ENCODE peak calls at places on chromosomes 11 and 22, in five cellular contexts. K, C, J, W and P are unnamed samples.

GRCh38 chr11:125494987-125495725 is 909 bp downstream of the FEZ1 start:
- DNase-seq in W (no peak), K (peak), J (peak), C (peak), P (no peak)

GRCh38 chr22:19045094-19045493 is 77.1 kb downstream of the DGCR2 start:
- DNase-seq in W (no peak), J (no peak), C (no peak), K (no peak), P (no peak)

GRCh38 chr11:64281957-64282770 is 2.3 kb downstream of the BAD start:
- DNase-seq in C (no peak), J (no peak), K (no peak), W (no peak), P (peak)

GRCh38 chr11:57324154-57324885 is 432 bp downstream of the TNKS1BP1 start:
- DNase-seq in W (no peak), C (peak), J (peak), K (peak), P (peak)

GRCh38 chr11:2581931-2582435 is 117.8 kb downstream of the KCNQ1OT1 start:
- DNase-seq in C (no peak), J (peak), W (no peak), K (no peak), P (no peak)

GRCh38 chr11:46249103-46249942 is 28.1 kb upstream of the CREB3L1 start:
- DNase-seq in K (peak), C (no peak), J (no peak), W (no peak), P (peak)

GRCh38 chr22:41345807-41346335 is 35.9 kb upstream of the TEF start:
- DNase-seq in C (no peak), K (no peak), J (no peak), W (no peak), P (no peak)

GRCh38 chr22:48047722-48048500 is 1285.5 kb downstream of the TBC1D22A start:
- DNase-seq in K (no peak), C (no peak), W (no peak), J (no peak), P (no peak)

GRCh38 chr11:59394186-59394585 is 32.0 kb downstream of the OR5A2 start:
- DNase-seq in W (no peak), C (no peak), J (no peak), K (no peak), P (no peak)
- H2AFZ ChIP-seq in W (no peak), C (no peak), J (no peak), K (no peak), P (no peak)

GRCh38 chr22:21634844-21635243 is 2.3 kb downstream of the CCDC116 start:
- DNase-seq in K (no peak), W (no peak), C (no peak), J (no peak), P (no peak)

GRCh38 chr22:21632237-21632895 is at the start of gene CCDC116:
- DNase-seq in W (no peak), C (no peak), J (peak), K (no peak), P (peak)

GRCh38 chr22:21632931-21633330 is 371 bp downstream of the CCDC116 start:
- DNase-seq in K (no peak), J (no peak), C (no peak), W (no peak), P (no peak)

GRCh38 chr22:21633481-21633880 is 921 bp downstream of the CCDC116 start:
- DNase-seq in C (no peak), W (no peak), J (no peak), K (no peak), P (no peak)

DNA sequence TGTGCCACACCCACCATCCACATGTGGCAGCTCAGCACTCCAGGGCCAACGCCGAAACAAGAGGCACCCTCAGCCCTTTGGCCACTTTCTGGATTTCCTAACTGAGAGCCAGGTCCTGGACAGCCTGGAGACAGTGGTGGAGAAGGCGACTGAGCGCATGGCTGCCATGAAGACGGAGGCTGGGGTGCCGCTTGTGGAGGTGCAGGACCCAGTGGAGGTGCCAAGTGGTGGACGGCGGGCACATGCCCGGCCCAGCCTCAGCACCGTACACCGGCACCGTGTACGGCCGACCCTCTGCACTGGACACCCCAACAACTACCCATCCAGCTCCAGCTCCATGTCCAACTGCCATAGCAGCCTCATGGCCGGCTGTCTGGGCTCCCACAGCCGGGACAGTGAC is 1.5 kb downstream of the CCDC116 start:
- DNase-seq in C (no peak), J (no peak), W (no peak), K (no peak), P (no peak)
- H2BK12ac ChIP-seq in C (no peak), J (no peak), W (no peak), K (no peak), P (no peak)

DNA sequence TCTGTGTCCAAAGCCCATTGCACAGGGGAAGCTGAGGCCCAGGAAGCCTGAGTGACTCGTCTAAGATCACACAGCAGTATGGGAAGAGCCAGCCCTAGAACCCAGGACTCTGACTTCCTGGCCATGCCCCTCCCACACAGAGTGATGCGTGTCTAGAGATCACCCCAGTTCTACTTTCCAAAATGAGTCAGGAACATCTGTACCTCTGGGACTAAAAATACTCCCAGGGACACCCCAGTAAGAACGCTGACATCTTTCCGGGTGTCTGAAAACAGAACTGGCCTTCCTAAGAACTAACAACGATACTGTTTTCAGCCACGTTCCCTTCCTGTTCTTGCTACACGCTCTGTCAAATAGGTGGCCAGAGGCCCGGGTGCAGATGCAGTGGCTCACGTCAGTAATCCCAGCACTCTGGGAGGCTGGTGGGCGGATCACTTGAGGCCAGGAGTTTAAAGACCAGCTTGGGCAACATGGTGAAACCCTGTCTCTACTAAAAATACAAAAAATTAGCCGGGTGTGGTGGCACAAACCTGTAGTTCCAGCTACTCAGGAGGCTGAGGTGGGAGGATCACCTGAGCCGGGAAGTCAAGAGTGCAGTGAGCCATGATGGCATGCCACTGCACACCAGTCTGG is 21.7 kb upstream of the PDGFB start:
- DNase-seq in J (no peak), W (no peak), K (peak), C (no peak), P (peak)
- H3K23ac ChIP-seq in J (no peak), W (no peak), K (no peak), C (no peak), P (no peak)

GRCh38 chr11:130650456-130651068 is 202.1 kb downstream of the ADAMTS15 start:
- DNase-seq in W (no peak), J (no peak), K (peak), C (no peak), P (no peak)

GRCh38 chr11:130651266-130651855 is 202.9 kb downstream of the ADAMTS15 start:
- DNase-seq in K (no peak), C (no peak), J (no peak), W (no peak), P (no peak)

GRCh38 chr11:130655308-130655707 is 206.9 kb downstream of the ADAMTS15 start:
- DNase-seq in K (no peak), C (no peak), W (no peak), J (no peak), P (no peak)

GRCh38 chr11:130653838-130654601 is 205.6 kb downstream of the ADAMTS15 start:
- DNase-seq in W (no peak), J (no peak), K (no peak), C (no peak), P (no peak)

DNA sequence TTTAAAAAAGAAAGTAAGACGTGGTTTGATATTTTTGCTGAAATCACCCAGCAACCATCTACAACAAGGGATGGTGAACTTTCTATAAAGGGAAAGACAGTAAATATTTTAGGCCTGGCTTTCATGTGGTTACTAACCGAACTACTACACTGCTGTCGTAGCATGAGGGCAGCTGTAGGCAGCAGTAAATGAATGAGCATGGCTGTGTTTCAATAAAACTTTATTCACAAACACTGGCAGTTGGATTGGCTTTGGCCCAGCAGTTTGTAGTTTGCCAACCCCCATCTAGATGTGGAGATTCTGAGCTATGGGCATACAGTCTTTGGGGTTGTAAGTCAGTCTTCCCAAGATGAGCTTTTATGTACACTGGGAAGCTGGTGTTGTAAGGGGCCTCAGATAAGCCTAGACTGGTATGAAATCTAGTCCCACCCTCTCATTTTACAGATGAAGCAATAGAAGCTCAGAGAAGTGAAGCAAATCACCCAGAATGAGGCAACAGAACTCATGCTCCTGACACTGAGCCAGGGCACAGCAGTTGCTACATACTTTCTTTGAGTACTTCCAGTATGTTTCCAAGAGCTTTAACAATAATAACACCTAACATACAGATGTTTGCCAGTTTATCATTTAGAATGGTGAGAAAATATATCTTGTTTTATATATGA is 204.4 kb downstream of the ADAMTS15 start:
- DNase-seq in W (no peak), C (no peak), K (peak), J (no peak), P (no peak)
- H2AFZ ChIP-seq in W (no peak), C (no peak), K (no peak), J (no peak), P (no peak)